ENCODE peak calls at places on chromosome 20, in five cellular contexts. E is SK-N-SH, J is GM10248, M is gastrocnemius medialis, H is AG04450. K is an unnamed sample.

GRCh38 chr20:64083380-64084208 is 604 bp downstream of the LKAAEAR1 start:
- DNase-seq in E (peak), M (no peak), J (peak), H (no peak), K (peak)

GRCh38 chr20:64103871-64104666 is 3.3 kb downstream of the NPBWR2 start:
- DNase-seq in M (no peak), E (no peak), H (no peak), J (no peak), K (peak)

GRCh38 chr20:33076662-33077398 is 2.6 kb upstream of the BPIFB4 start:
- DNase-seq in M (no peak), E (no peak), J (no peak), H (no peak), K (no peak)

GRCh38 chr20:64166712-64167615 is 2.7 kb downstream of the MYT1 start:
- DNase-seq in J (no peak), E (peak), M (no peak), H (no peak), K (no peak)

GRCh38 chr20:18666803-18667460 is 79.1 kb downstream of the DTD1 start:
- DNase-seq in H (no peak), J (no peak), E (peak), M (no peak), K (no peak)

GRCh38 chr20:11452326-11452725 is 465.4 kb upstream of the BTBD3 start:
- DNase-seq in M (no peak), E (no peak), J (no peak), H (no peak), K (no peak)

GRCh38 chr20:44704551-44704971 is 10.6 kb upstream of the CCN5 start:
- DNase-seq in H (peak), M (no peak), J (no peak), E (no peak), K (no peak)

GRCh38 chr20:21096321-21097043 is 9.7 kb downstream of the LINC00237 start:
- DNase-seq in M (no peak), H (no peak), J (no peak), E (peak), K (peak)

GRCh38 chr20:47679462-47679861 is 105.8 kb downstream of the SULF2 start:
- DNase-seq in E (no peak), H (no peak), J (no peak), M (no peak), K (no peak)

GRCh38 chr20:25079171-25079570 is 2.8 kb downstream of the VSX1 start:
- DNase-seq in H (no peak), E (no peak), J (no peak), M (no peak), K (no peak)

GRCh38 chr20:45963059-45964011 is 8.7 kb downstream of the ZNF335 start:
- DNase-seq in H (no peak), J (no peak), M (no peak), E (peak), K (no peak)

GRCh38 chr20:45343445-45343866 is 4.8 kb downstream of the SDC4 start:
- DNase-seq in J (no peak), H (no peak), M (no peak), E (no peak), K (no peak)

GRCh38 chr20:32752458-32753250 is 9.4 kb upstream of the COMMD7 start:
- DNase-seq in H (peak), E (no peak), J (no peak), M (no peak), K (no peak)

GRCh38 chr20:40813708-40814327 is 124.8 kb upstream of the MAFB start:
- DNase-seq in H (no peak), J (no peak), E (peak), M (no peak), K (no peak)

GRCh38 chr20:1479831-1480595 is 11.2 kb downstream of the SIRPB2 start:
- DNase-seq in M (no peak), H (no peak), E (no peak), J (no peak), K (no peak)

GRCh38 chr20:8583209-8584106 is 451.4 kb downstream of the PLCB1 start:
- DNase-seq in E (no peak), J (no peak), M (no peak), H (no peak), K (no peak)

GRCh38 chr20:45010399-45010828 is 44.1 kb downstream of the STK4 start:
- DNase-seq in E (no peak), M (no peak), H (peak), J (no peak), K (no peak)

GRCh38 chr20:45088247-45088646 is 12.7 kb downstream of the KCNS1 start:
- DNase-seq in E (no peak), H (peak), M (no peak), J (no peak), K (no peak)

GRCh38 chr20:38260025-38260377 is 534 bp downstream of the KIAA1755 start:
- DNase-seq in E (peak), M (no peak), H (no peak), J (no peak), K (no peak)

GRCh38 chr20:48679603-48680002 is 148.2 kb downstream of the PREX1 start:
- DNase-seq in H (no peak), E (no peak), M (no peak), J (peak), K (no peak)

GRCh38 chr20:47674686-47675085 is 110.6 kb downstream of the SULF2 start:
- DNase-seq in E (no peak), M (no peak), J (no peak), H (no peak), K (no peak)

GRCh38 chr20:34891166-34892062 is 15.0 kb downstream of the ACSS2 start:
- DNase-seq in J (no peak), H (no peak), M (no peak), E (no peak), K (no peak)

GRCh38 chr20:50356522-50356880 is 153.7 kb upstream of the PTPN1 start:
- DNase-seq in J (no peak), M (no peak), H (no peak), E (no peak), K (peak)

GRCh38 chr20:4848041-4848440 is 126.3 kb downstream of the PRND start:
- DNase-seq in H (no peak), M (no peak), J (no peak), E (no peak), K (no peak)

GRCh38 chr20:43571310-43571709 is 12.5 kb downstream of the SGK2 start:
- DNase-seq in H (no peak), M (no peak), J (peak), E (no peak), K (no peak)

GRCh38 chr20:41118632-41119031 is 18.7 kb upstream of the PLCG1 start:
- DNase-seq in J (no peak), H (no peak), E (no peak), M (no peak), K (no peak)

DNA sequence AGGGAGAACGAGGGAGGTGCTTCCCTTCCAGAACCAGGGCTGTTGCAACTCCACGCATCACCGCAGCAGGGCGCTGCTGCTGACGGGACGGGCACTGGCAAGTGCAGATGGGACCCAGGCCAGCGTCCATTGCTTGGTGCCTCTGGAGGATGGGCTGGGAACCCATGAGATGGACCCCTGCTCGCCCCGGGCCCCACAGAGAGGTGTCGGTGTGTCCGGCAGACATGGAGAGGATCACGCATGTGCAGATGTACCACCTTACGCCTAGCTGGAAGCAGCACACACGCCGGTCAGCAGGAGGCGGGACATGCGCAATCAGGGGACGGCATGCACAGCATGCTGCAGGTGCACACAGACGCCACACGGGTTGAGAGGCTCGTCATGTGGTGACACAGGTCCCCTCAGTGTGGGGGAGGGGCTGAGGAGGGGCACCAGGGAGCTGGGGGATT is 5.7 kb downstream of the CABLES2 start:
- DNase-seq in J (no peak), E (no peak), H (no peak), M (no peak), K (no peak)
- TF ChIP-seq CTCF in J (no peak), E (no peak), H (no peak), M (no peak), K (peak)

GRCh38 chr20:63014710-63015109 is 7.9 kb upstream of the BHLHE23 start:
- DNase-seq in H (no peak), J (peak), M (no peak), E (no peak), K (peak)
- TF ChIP-seq CTCF in H (no peak), J (no peak), M (no peak), E (no peak), K (no peak)

GRCh38 chr20:57199656-57200405 is 66.6 kb downstream of the BMP7 start:
- DNase-seq in E (no peak), M (no peak), J (no peak), H (no peak), K (no peak)
- TF ChIP-seq CTCF in E (no peak), M (no peak), J (no peak), H (no peak), K (no peak)

GRCh38 chr20:16135630-16136029 is 437.6 kb downstream of the KIF16B start:
- DNase-seq in E (no peak), J (no peak), H (no peak), M (no peak), K (no peak)
- TF ChIP-seq CTCF in E (no peak), J (no peak), H (no peak), M (no peak), K (no peak)

K was measured in glutamatergic neuron.